ENCODE peak calls at places on chromosomes 3 and 15, in nine cellular contexts. Q is H54, X is HepG2, M is K562, W is NB4, J is tibial nerve, L is ovary, D is uterus, P is spleen. E is an unnamed sample.

GRCh38 chr15:75647370-75648155 is at the start of gene SNX33:
- DNase-seq in Q (no peak), X (peak; percentile 78), M (peak; percentile 88), W (peak; percentile 89), J (peak; percentile 63), L (peak; percentile 88), D (peak; percentile 83), P (peak; percentile 89), E (peak; percentile 54)

GRCh38 chr3:102529452-102529851 is 94.6 kb downstream of the ZPLD1 start:
- DNase-seq in Q (no peak), X (no peak), M (no peak), W (peak; percentile 3), J (no peak), L (no peak), D (peak; percentile 22), P (no peak), E (no peak)

GRCh38 chr3:112778298-112779008 is 68.2 kb downstream of the CD200R1L start:
- DNase-seq in Q (peak; percentile 18), X (no peak), M (no peak), W (peak; percentile 23), J (no peak), L (no peak), D (no peak), P (no peak), E (no peak)

GRCh38 chr3:186544281-186544680 is at the start of gene CRYGS:
- DNase-seq in Q (no peak), X (no peak), M (no peak), W (no peak), J (no peak), L (no peak), D (no peak), P (no peak), E (no peak)

GRCh38 chr3:123657111-123657510 is 72.3 kb upstream of the HACD2 start:
- DNase-seq in Q (no peak), X (no peak), M (no peak), W (no peak), J (no peak), L (no peak), D (peak; percentile 39), P (no peak), E (no peak)

GRCh38 chr3:170848294-170848917 is 21.6 kb downstream of the RPL22L1 start:
- DNase-seq in Q (peak; percentile 19), X (no peak), M (peak; percentile 19), W (no peak), J (no peak), L (no peak), D (no peak), P (no peak), E (peak; percentile 32)

GRCh38 chr3:172751188-172751571 is 654 bp downstream of the ECT2 start:
- DNase-seq in Q (no peak), X (no peak), M (peak; percentile 46), W (peak; percentile 69), J (no peak), L (no peak), D (no peak), P (no peak), E (peak; percentile 78)

GRCh38 chr15:70493787-70494514 is 269.4 kb downstream of the UACA start:
- DNase-seq in Q (no peak), X (peak; percentile 8), M (no peak), W (no peak), J (no peak), L (no peak), D (no peak), P (peak; percentile 78), E (no peak)

GRCh38 chr3:244041-244440 is 47.5 kb downstream of the CHL1 start:
- DNase-seq in Q (no peak), X (no peak), M (no peak), W (peak; percentile 1), J (no peak), L (no peak), D (no peak), P (no peak), E (no peak)

GRCh38 chr3:71146673-71147072 is 436.9 kb downstream of the FOXP1 start:
- DNase-seq in Q (no peak), X (no peak), M (no peak), W (no peak), J (no peak), L (no peak), D (no peak), P (no peak), E (no peak)

GRCh38 chr3:134640872-134641470 is 9.9 kb downstream of the KY start:
- DNase-seq in Q (no peak), X (peak; percentile 26), M (peak; percentile 25), W (peak; percentile 76), J (no peak), L (no peak), D (no peak), P (no peak), E (peak; percentile 31)

GRCh38 chr3:68148471-68148870 is 494.1 kb upstream of the SUCLG2 start:
- DNase-seq in Q (no peak), X (no peak), M (no peak), W (no peak), J (no peak), L (no peak), D (no peak), P (no peak), E (no peak)

GRCh38 chr3:196650740-196651311 is 11.3 kb downstream of the NRROS start:
- DNase-seq in Q (peak; percentile 99), X (peak; percentile 36), M (peak; percentile 90), W (peak; percentile 96), J (no peak), L (no peak), D (peak; percentile 67), P (no peak), E (peak; percentile 85)

GRCh38 chr3:31132132-31132769 is 237.8 kb upstream of the GADL1 start:
- DNase-seq in Q (peak; percentile 5), X (peak; percentile 39), M (peak; percentile 16), W (peak; percentile 54), J (no peak), L (no peak), D (no peak), P (no peak), E (peak; percentile 5)

GRCh38 chr3:179450901-179451334 is 352 bp downstream of the GNB4 start:
- DNase-seq in Q (no peak), X (no peak), M (no peak), W (peak; percentile 64), J (no peak), L (no peak), D (peak; percentile 18), P (no peak), E (peak; percentile 72)

DNA sequence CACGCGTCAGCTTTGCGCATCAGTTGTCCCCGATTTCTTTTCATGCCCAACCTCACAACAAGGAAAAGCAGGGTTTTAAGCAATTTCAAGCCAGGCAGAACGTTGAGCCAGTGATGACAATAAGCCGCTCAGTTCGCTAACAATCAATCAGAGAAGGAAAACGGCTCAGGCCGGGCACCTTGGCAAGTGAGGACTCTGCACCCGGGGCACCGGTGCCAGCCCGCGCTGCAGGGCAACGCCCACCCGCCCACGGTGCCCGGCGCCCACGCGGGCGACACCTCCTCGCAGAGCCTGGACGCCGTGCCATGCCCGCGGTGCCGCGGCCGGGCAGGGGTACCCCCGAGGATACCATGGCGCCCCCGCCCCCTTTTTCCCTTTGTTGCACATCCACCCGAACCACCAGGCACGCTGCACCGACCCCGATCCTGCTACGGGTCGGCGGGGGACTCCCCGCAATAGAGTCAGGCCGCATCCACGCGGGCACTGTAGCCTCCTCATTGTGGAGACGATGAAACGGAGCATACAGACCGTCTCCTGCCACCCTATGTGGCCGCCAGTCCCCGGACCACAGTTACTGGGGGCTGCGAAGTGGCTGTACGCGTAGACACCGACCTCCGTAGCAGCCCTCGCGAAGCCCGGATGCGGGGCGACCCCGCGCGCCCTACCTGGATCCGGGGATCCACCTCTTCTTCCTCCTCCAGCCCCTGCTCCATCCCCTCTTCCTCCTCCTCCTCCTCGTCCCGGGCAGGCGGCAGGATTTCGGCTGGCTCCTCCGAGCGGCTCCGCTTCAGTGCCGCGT is 581 bp downstream of the SH3BP5 start:
- DNase-seq in Q (peak; percentile 21), X (no peak), M (no peak), W (peak; percentile 39), J (no peak), L (peak; percentile 68), D (peak; percentile 52), P (peak; percentile 91), E (no peak)
- TF ChIP-seq POLR2A in Q (no peak), X (no peak), M (no peak), W (no peak), J (peak; percentile 46), L (no peak), D (no peak), P (no peak), E (no peak)

GRCh38 chr3:156781310-156782230 is 44.6 kb upstream of the LEKR1 start:
- DNase-seq in Q (no peak), X (no peak), M (peak; percentile 72), W (no peak), J (no peak), L (no peak), D (no peak), P (no peak), E (peak; percentile 58)
- TF ChIP-seq POLR2A in Q (no peak), X (no peak), M (no peak), W (no peak), J (no peak), L (no peak), D (no peak), P (no peak), E (no peak)

DNA sequence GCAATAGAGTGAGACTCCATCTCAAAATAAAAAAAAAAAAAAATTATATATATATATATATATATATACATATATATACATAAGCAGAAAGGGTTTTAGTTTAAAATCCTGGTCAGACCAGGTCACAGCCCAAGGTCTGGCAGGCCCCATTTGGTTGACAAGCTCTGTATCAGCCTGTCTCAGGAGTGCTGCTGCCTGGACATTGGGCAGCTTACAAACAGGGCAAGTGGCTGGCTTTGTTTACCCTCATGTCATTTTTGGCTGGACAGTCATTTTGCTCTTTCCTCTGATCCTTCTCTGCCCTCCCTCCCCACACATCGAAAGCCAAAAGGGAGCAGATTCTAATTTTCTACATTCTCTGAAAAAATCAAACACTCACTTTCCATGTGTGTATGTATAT is 26.7 kb upstream of the KLHL6 start:
- DNase-seq in Q (no peak), X (no peak), M (no peak), W (no peak), J (no peak), L (no peak), D (no peak), P (no peak), E (no peak)
- TF ChIP-seq POLR2A in Q (no peak), X (no peak), M (no peak), W (no peak), J (no peak), L (no peak), D (no peak), P (no peak), E (no peak)

GRCh38 chr3:141661229-141662196 is 76.6 kb upstream of the RNF7 start:
- DNase-seq in Q (no peak), X (no peak), M (no peak), W (peak; percentile 33), J (no peak), L (no peak), D (no peak), P (no peak), E (no peak)

GRCh38 chr3:141660598-141660947 is 77.5 kb upstream of the RNF7 start:
- DNase-seq in Q (no peak), X (no peak), M (no peak), W (no peak), J (no peak), L (no peak), D (no peak), P (no peak), E (no peak)

GRCh38 chr3:141656771-141657170 is 81.3 kb upstream of the RNF7 start:
- DNase-seq in Q (no peak), X (no peak), M (no peak), W (no peak), J (no peak), L (no peak), D (no peak), P (no peak), E (no peak)

GRCh38 chr3:141663993-141664392 is 74.1 kb upstream of the RNF7 start:
- DNase-seq in Q (no peak), X (no peak), M (no peak), W (no peak), J (no peak), L (peak; percentile 73), D (no peak), P (no peak), E (no peak)

GRCh38 chr3:141659821-141660597 is 78.1 kb upstream of the RNF7 start:
- DNase-seq in Q (peak; percentile 78), X (no peak), M (peak; percentile 38), W (peak; percentile 52), J (peak; percentile 34), L (peak; percentile 65), D (no peak), P (peak; percentile 84), E (no peak)
- TF ChIP-seq POLR2A in Q (peak; percentile 57), X (no peak), M (no peak), W (no peak), J (no peak), L (no peak), D (no peak), P (no peak), E (no peak)

E was measured in erythroblast.